ENCODE peak calls at places on chromosome 18, in seven cellular contexts. Y is T47D, W is T-helper 2 cell, H is kidney tubule cell, Z is immature natural killer cell, R is left cardiac atrium, L is AG10803. P is an unnamed sample.

GRCh38 chr18:79919089-79919488 is 32.4 kb downstream of the SLC66A2 start:
- DNase-seq in Y (no peak), W (no peak), H (no peak), Z (no peak), R (no peak), L (no peak), P (peak)

GRCh38 chr18:29430416-29430815 is 1253.5 kb upstream of the CDH2 start:
- DNase-seq in Y (no peak), W (no peak), H (no peak), Z (no peak), R (no peak), L (no peak), P (no peak)

GRCh38 chr18:51654441-51655326 is 457.2 kb upstream of the MEX3C start:
- DNase-seq in Y (no peak), W (no peak), H (no peak), Z (no peak), R (no peak), L (no peak), P (no peak)

GRCh38 chr18:5895300-5895885 is at the start of gene TMEM200C:
- DNase-seq in Y (no peak), W (no peak), H (peak), Z (no peak), R (peak), L (no peak), P (peak)

GRCh38 chr18:21110667-21111350 is 804 bp downstream of the ROCK1 start:
- DNase-seq in Y (peak), W (peak), H (peak), Z (peak), R (peak), L (peak), P (peak)

GRCh38 chr18:2891526-2892431 is 45.0 kb downstream of the EMILIN2 start:
- DNase-seq in Y (no peak), W (no peak), H (peak), Z (no peak), R (no peak), L (no peak), P (no peak)

GRCh38 chr18:59054892-59055291 is 84.8 kb upstream of the SEC11C start:
- DNase-seq in Y (peak), W (no peak), H (no peak), Z (no peak), R (no peak), L (peak), P (peak)

GRCh38 chr18:50152900-50153299 is 42.0 kb downstream of the MYO5B start:
- DNase-seq in Y (no peak), W (no peak), H (no peak), Z (no peak), R (no peak), L (no peak), P (no peak)

GRCh38 chr18:58183226-58183625 is 139.2 kb downstream of the NEDD4L start:
- DNase-seq in Y (peak), W (no peak), H (no peak), Z (no peak), R (no peak), L (no peak), P (no peak)

GRCh38 chr18:59272971-59273935 is at the start of gene RAX:
- DNase-seq in Y (no peak), W (no peak), H (peak), Z (no peak), R (no peak), L (no peak), P (peak)

GRCh38 chr18:64330976-64331375 is 182.1 kb upstream of the LINC00305 start:
- DNase-seq in Y (no peak), W (no peak), H (no peak), Z (no peak), R (no peak), L (no peak), P (no peak)

GRCh38 chr18:33839452-33840225 is 261.6 kb downstream of the ASXL3 start:
- DNase-seq in Y (peak), W (no peak), H (peak), Z (no peak), R (peak), L (peak), P (no peak)

GRCh38 chr18:49922228-49922627 is 108.9 kb upstream of the ACAA2 start:
- DNase-seq in Y (no peak), W (no peak), H (peak), Z (no peak), R (no peak), L (no peak), P (no peak)

GRCh38 chr18:48667276-48668254 is 128.7 kb downstream of the CTIF start:
- DNase-seq in Y (no peak), W (no peak), H (peak), Z (no peak), R (no peak), L (no peak), P (peak)

GRCh38 chr18:77065221-77065981 is 67.2 kb downstream of the MBP start:
- DNase-seq in Y (no peak), W (peak), H (peak), Z (peak), R (peak), L (peak), P (peak)

GRCh38 chr18:32093106-32093511 is 1.4 kb downstream of the RNF138 start:
- DNase-seq in Y (peak), W (peak), H (peak), Z (peak), R (peak), L (peak), P (peak)

GRCh38 chr18:8810157-8810556 is 104.8 kb downstream of the MTCL1 start:
- DNase-seq in Y (no peak), W (no peak), H (no peak), Z (no peak), R (no peak), L (no peak), P (no peak)

GRCh38 chr18:31555971-31556747 is 35.5 kb upstream of the TTR start:
- DNase-seq in Y (peak), W (no peak), H (peak), Z (peak), R (no peak), L (peak), P (peak)

GRCh38 chr18:74724186-74724585 is 126.5 kb downstream of the ZNF407 start:
- DNase-seq in Y (no peak), W (no peak), H (no peak), Z (no peak), R (no peak), L (peak), P (no peak)

GRCh38 chr18:49094979-49095632 is 144.3 kb upstream of the SMAD7 start:
- DNase-seq in Y (no peak), W (no peak), H (peak), Z (no peak), R (no peak), L (peak), P (no peak)

GRCh38 chr18:79951545-79952456 is at the start of gene SLC66A2:
- DNase-seq in Y (peak), W (peak), H (peak), Z (peak), R (peak), L (peak), P (peak)

GRCh38 chr18:79962311-79962710 is 2.1 kb upstream of the HSBP1L1 start:
- DNase-seq in Y (peak), W (no peak), H (peak), Z (no peak), R (no peak), L (peak), P (no peak)

GRCh38 chr18:45336431-45336830 is 278.8 kb upstream of the SLC14A2 start:
- DNase-seq in Y (no peak), W (no peak), H (no peak), Z (no peak), R (no peak), L (no peak), P (no peak)

GRCh38 chr18:47992903-47993302 is 62.4 kb upstream of the SMAD2 start:
- DNase-seq in Y (no peak), W (no peak), H (no peak), Z (no peak), R (no peak), L (no peak), P (no peak)

GRCh38 chr18:23929362-23929940 is 85.1 kb upstream of the TTC39C start:
- DNase-seq in Y (no peak), W (no peak), H (no peak), Z (no peak), R (no peak), L (no peak), P (no peak)

GRCh38 chr18:26516964-26517363 is 31.4 kb downstream of the KCTD1 start:
- DNase-seq in Y (no peak), W (no peak), H (no peak), Z (no peak), R (no peak), L (no peak), P (peak)

GRCh38 chr18:44758821-44759624 is 78.3 kb downstream of the SETBP1 start:
- DNase-seq in Y (no peak), W (no peak), H (no peak), Z (peak), R (no peak), L (no peak), P (no peak)

GRCh38 chr18:33097126-33097525 is 324.3 kb upstream of the KLHL14 start:
- DNase-seq in Y (no peak), W (no peak), H (peak), Z (no peak), R (no peak), L (no peak), P (no peak)

GRCh38 chr18:55856191-55856590 is 268.2 kb upstream of the TCF4 start:
- DNase-seq in Y (peak), W (no peak), H (peak), Z (no peak), R (no peak), L (peak), P (no peak)

GRCh38 chr18:71665131-71665530 is 879.0 kb downstream of the CBLN2 start:
- DNase-seq in Y (no peak), W (no peak), H (peak), Z (no peak), R (no peak), L (no peak), P (no peak)

GRCh38 chr18:76496200-76496890 is 1.3 kb upstream of the ZNF516 start:
- DNase-seq in Y (peak), W (no peak), H (peak), Z (peak), R (peak), L (peak), P (peak)

GRCh38 chr18:47899107-47899840 is 31.2 kb downstream of the SMAD2 start:
- DNase-seq in Y (no peak), W (no peak), H (no peak), Z (no peak), R (no peak), L (no peak), P (no peak)

GRCh38 chr18:76259726-76260125 is 235.3 kb downstream of the ZNF516 start:
- DNase-seq in Y (no peak), W (no peak), H (no peak), Z (no peak), R (no peak), L (no peak), P (peak)

GRCh38 chr18:7924616-7925015 is 357.5 kb downstream of the PTPRM start:
- DNase-seq in Y (no peak), W (no peak), H (no peak), Z (no peak), R (no peak), L (no peak), P (no peak)

GRCh38 chr18:73407506-73407905 is 539.7 kb upstream of the NETO1 start:
- DNase-seq in Y (no peak), W (no peak), H (peak), Z (no peak), R (peak), L (peak), P (no peak)

GRCh38 chr18:78611869-78612268 is 367.7 kb upstream of the SALL3 start:
- DNase-seq in Y (no peak), W (no peak), H (no peak), Z (no peak), R (no peak), L (no peak), P (no peak)

GRCh38 chr18:48790226-48790863 is 160.4 kb downstream of the SMAD7 start:
- DNase-seq in Y (no peak), W (no peak), H (no peak), Z (no peak), R (peak), L (no peak), P (no peak)

GRCh38 chr18:58993260-58993659 is 128.6 kb downstream of the ZNF532 start:
- DNase-seq in Y (no peak), W (no peak), H (peak), Z (no peak), R (no peak), L (peak), P (no peak)

GRCh38 chr18:63321291-63321690 is 1.7 kb upstream of the BCL2 start:
- DNase-seq in Y (no peak), W (no peak), H (no peak), Z (no peak), R (no peak), L (no peak), P (no peak)